ENCODE peak calls at places on chromosomes 12 and 14, in eight cellular contexts. Z, B, G, K, H, I, X and S are unnamed samples.

GRCh38 chr12:90978117-90978770 is 23.3 kb upstream of the CCER1 start:
- DNase-seq in H (peak; percentile 16), X (peak; percentile 11), K (peak; percentile 55), B (no peak), G (peak; percentile 70), Z (peak; percentile 43), I (no peak), S (peak; percentile 47)

GRCh38 chr12:120762093-120762492 is 36.5 kb downstream of the ACADS start:
- DNase-seq in B (no peak), K (no peak), G (no peak), Z (no peak), X (no peak), H (no peak), I (no peak), S (no peak)

GRCh38 chr14:106228541-106229158 is 702.3 kb downstream of the TMEM121 start:
- DNase-seq in X (no peak), Z (no peak), G (no peak), B (no peak), I (no peak), K (no peak), H (no peak), S (no peak)

GRCh38 chr14:92785601-92786426 is 8.3 kb upstream of the GOLGA5 start:
- DNase-seq in H (no peak), Z (no peak), X (no peak), K (peak; percentile 6), G (peak; percentile 40), I (peak; percentile 28), B (no peak), S (no peak)

GRCh38 chr12:58174316-58174715 is 232.9 kb downstream of the ATP23 start:
- DNase-seq in I (no peak), G (peak; percentile 9), X (no peak), K (no peak), B (no peak), Z (no peak), H (no peak), S (no peak)

GRCh38 chr12:33439587-33440011 is at the start of gene SYT10:
- DNase-seq in I (peak; percentile 53), G (peak; percentile 12), H (no peak), B (no peak), K (peak; percentile 89), Z (no peak), X (no peak), S (no peak)

GRCh38 chr14:90140298-90140955 is 78.6 kb downstream of the KCNK13 start:
- DNase-seq in I (no peak), X (no peak), Z (no peak), H (no peak), G (peak; percentile 62), B (no peak), K (peak; percentile 11), S (no peak)

GRCh38 chr12:50271724-50272247 is 11.5 kb downstream of the LIMA1 start:
- DNase-seq in I (no peak), X (no peak), G (peak; percentile 63), B (no peak), K (no peak), Z (no peak), H (peak; percentile 88), S (no peak)

GRCh38 chr12:94749890-94750289 is 99.5 kb upstream of the TMCC3 start:
- DNase-seq in G (no peak), Z (no peak), K (no peak), I (no peak), H (no peak), X (no peak), B (no peak), S (no peak)

GRCh38 chr14:77139540-77140342 is 1.9 kb downstream of the ZDHHC22 start:
- DNase-seq in I (peak; percentile 69), H (peak; percentile 29), G (no peak), B (peak; percentile 93), X (no peak), Z (peak; percentile 27), K (peak; percentile 95), S (no peak)

GRCh38 chr12:79367016-79367575 is 323.7 kb downstream of the PAWR start:
- DNase-seq in Z (no peak), B (no peak), X (no peak), I (no peak), G (no peak), K (no peak), H (no peak), S (no peak)

GRCh38 chr14:59688224-59689170 is 111.9 kb upstream of the CCDC175 start:
- DNase-seq in Z (peak; percentile 24), B (peak; percentile 76), I (peak; percentile 11), K (peak; percentile 82), H (peak; percentile 20), X (no peak), G (peak; percentile 44), S (no peak)

GRCh38 chr14:77761205-77761931 is 412 bp upstream of the SNW1 start:
- DNase-seq in B (no peak), G (no peak), K (peak; percentile 72), H (peak; percentile 62), I (peak; percentile 35), X (peak; percentile 84), Z (no peak), S (peak; percentile 90)

GRCh38 chr12:22399464-22399863 is 65.0 kb upstream of the ST8SIA1 start:
- DNase-seq in Z (no peak), B (no peak), X (no peak), K (no peak), H (no peak), G (no peak), I (no peak), S (no peak)

GRCh38 chr12:59040043-59040442 is 119.7 kb upstream of the LRIG3 start:
- DNase-seq in I (no peak), B (no peak), Z (no peak), X (no peak), H (no peak), K (no peak), G (no peak), S (no peak)

GRCh38 chr14:21771671-21772070 is 98.1 kb upstream of the OR4E1 start:
- DNase-seq in X (no peak), B (no peak), I (no peak), G (no peak), K (peak; percentile 37), H (no peak), Z (no peak), S (no peak)

GRCh38 chr12:63917864-63918742 is 73.6 kb downstream of the SRGAP1 start:
- DNase-seq in K (no peak), B (no peak), I (no peak), X (peak; percentile 41), G (peak; percentile 83), H (peak; percentile 92), Z (peak; percentile 91), S (no peak)
- TF ChIP-seq POLR2AphosphoS5 in K (no peak), B (no peak), I (no peak), X (no peak), G (peak; percentile 43), H (no peak), Z (peak; percentile 34), S (no peak)

GRCh38 chr12:57138526-57139272 is 8.7 kb downstream of the LRP1-AS start:
- DNase-seq in K (no peak), H (peak; percentile 83), I (peak; percentile 63), Z (no peak), X (no peak), B (no peak), G (no peak), S (no peak)

GRCh38 chr12:57134949-57135348 is 6.7 kb downstream of the LRP1 start:
- DNase-seq in X (no peak), K (no peak), G (no peak), Z (no peak), B (no peak), I (no peak), H (no peak), S (no peak)

GRCh38 chr12:57135487-57135886 is 7.2 kb downstream of the LRP1 start:
- DNase-seq in K (peak; percentile 46), G (no peak), X (no peak), I (no peak), Z (no peak), B (no peak), H (no peak), S (no peak)

GRCh38 chr12:57133916-57134315 is 5.6 kb downstream of the LRP1 start:
- DNase-seq in B (no peak), X (no peak), K (no peak), G (no peak), I (no peak), H (no peak), Z (no peak), S (no peak)

GRCh38 chr12:57135939-57136338 is 7.7 kb downstream of the LRP1 start:
- DNase-seq in K (peak; percentile 37), B (no peak), I (no peak), H (no peak), G (no peak), X (no peak), Z (no peak), S (no peak)
- H3K4me3 ChIP-seq in K (no peak overlapping the region), B (peak overlapping the region; percentile 47), I (no peak overlapping the region), H (no peak overlapping the region), G (no peak overlapping the region), X (no peak overlapping the region), Z (no peak overlapping the region), S (peak overlapping the region; percentile 68)

DNA sequence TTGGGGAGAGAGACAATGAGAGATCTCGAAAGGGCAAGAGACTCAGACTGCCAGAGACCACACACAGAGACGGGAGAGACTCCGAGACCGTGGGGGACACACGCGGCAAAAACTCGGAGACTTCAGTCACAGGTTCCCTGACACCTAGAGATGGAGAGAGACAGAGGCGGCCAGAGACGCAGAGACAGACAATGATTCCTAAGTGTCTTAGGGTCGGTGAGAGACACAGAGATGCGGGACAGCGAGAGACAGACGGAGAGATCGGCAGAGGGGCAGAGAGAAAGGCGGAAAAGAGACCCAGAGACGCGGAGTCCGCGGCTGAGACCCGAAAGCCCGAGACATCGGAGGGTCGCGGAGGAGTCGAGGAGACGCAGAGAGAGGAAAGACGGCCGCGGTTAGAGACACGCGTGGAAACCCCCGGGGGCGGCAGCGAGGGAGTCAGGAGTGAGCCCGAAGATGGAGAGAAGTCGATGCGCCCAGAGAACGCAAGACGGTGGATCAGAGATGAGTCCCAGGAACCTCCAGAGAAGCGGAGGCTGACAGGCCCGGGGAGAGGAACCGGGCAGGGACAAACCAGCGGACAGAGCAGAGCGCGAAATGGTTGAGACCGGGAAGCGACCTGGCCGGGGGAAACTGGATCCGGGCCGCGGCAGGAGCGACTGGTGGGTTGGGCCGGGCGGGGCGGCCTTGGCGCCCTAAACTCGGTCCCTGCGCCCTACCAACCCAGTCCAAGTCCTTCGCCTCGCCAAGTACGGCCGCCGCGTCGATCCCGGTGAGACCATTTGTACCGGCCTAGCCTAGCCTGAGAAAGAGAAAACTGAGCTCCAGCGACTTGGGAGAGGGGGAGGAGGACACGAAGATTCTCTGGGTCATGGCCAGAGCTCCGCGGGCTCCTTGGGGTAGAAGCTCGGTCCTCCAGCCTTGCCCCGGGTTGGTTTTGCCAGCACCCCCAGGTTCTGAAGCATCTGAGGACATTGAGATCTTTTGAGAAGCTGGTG is 7.6 kb downstream of the LHX5 start:
- DNase-seq in B (peak; percentile 64), I (no peak), X (no peak), Z (no peak), H (no peak), K (peak; percentile 57), G (no peak), S (no peak)
- TF ChIP-seq EZH2 in B (peak; percentile 97), I (no peak), X (no peak), Z (no peak), H (no peak), K (peak; percentile 96), G (peak; percentile 94), S (peak; percentile 49)

DNA sequence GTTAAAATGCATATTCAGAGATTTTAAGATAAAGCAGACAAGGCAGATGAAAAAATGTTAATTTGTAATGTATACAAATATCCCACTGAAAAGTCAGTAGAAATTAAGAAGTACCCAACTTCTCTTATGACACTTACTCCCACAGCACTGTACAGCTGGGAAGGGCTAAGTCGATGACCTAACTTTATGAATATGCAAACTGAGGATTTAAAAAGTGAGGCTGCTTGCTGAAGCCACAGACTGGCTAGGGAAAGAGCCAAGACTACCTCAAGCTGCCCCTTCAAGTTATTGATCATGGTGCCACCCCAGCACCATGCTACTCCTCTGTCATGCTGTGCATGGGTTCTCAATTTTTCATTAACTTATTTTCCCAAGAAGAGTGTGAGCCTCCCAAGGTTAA is 17.0 kb downstream of the PPM1H start:
- DNase-seq in X (no peak), I (no peak), B (no peak), K (no peak), G (no peak), H (no peak), Z (no peak), S (no peak)
- TF ChIP-seq POLR2AphosphoS5 in X (no peak), I (no peak), B (no peak), K (no peak), G (no peak), H (no peak), Z (no peak), S (no peak)